ENCODE peak calls at places on chromosome 21, in nine cellular contexts. O is LoVo; E is stimulated activated CD4-positive, alpha-beta T cell treated with anti-CD3 and anti-CD28 coated beads, Interleukin-1b, Interleukin-23, amount 100 ng/mL, for 1 hour; M is activated CD4-positive, CD25-positive, alpha-beta regulatory T cell treated with anti-CD3 and anti-CD28 coated beads, Interleukin-2, amount 50 U/mL, for 72 hours; S is activated CD4-positive, alpha-beta T cell treated with anti-CD3 and anti-CD28 coated beads, Interleukin-2, amount 50 U/mL, for 4 hours; U is WTC11; V is H54; X is lung microvascular endothelial cell; J is naive thymus-derived CD8-positive, alpha-beta T cell. T is an unnamed sample.

GRCh38 chr21:19844334-19844733 is 1153.9 kb upstream of the NCAM2 start:
- DNase-seq in O (no peak), E (no peak), M (no peak), S (no peak), U (no peak), V (no peak), X (no peak), J (no peak), T (no peak)

GRCh38 chr21:41537356-41537755 is 29.4 kb upstream of the TMPRSS2 start:
- DNase-seq in O (no peak), E (no peak), M (no peak), S (no peak), U (no peak), V (no peak), X (no peak), J (no peak), T (no peak)

GRCh38 chr21:28283652-28284490 is 708.8 kb downstream of the LTN1 start:
- DNase-seq in O (no peak), E (no peak), M (no peak), S (no peak), U (no peak), V (no peak), X (peak), J (no peak), T (peak)

GRCh38 chr21:15289896-15290841 is 225.4 kb upstream of the NRIP1 start:
- DNase-seq in O (peak), E (no peak), M (no peak), S (no peak), U (peak), V (peak), X (peak), J (no peak), T (no peak)

GRCh38 chr21:46151261-46151988 is 4.0 kb downstream of the FTCD start:
- DNase-seq in O (no peak), E (no peak), M (peak), S (no peak), U (peak), V (no peak), X (no peak), J (no peak), T (no peak)

GRCh38 chr21:34367320-34367935 is 3.6 kb downstream of the KCNE2 start:
- DNase-seq in O (peak), E (no peak), M (no peak), S (peak), U (peak), V (peak), X (peak), J (peak), T (peak)

GRCh38 chr21:38768385-38769071 is 37.2 kb upstream of the ETS2 start:
- DNase-seq in O (no peak), E (no peak), M (peak), S (peak), U (no peak), V (peak), X (no peak), J (no peak), T (peak)

GRCh38 chr21:43289966-43290365 is 121.2 kb downstream of the CRYAA start:
- DNase-seq in O (no peak), E (no peak), M (no peak), S (no peak), U (no peak), V (no peak), X (no peak), J (no peak), T (no peak)

GRCh38 chr21:41701749-41702148 is 65.1 kb downstream of the RIPK4 start:
- DNase-seq in O (no peak), E (no peak), M (no peak), S (no peak), U (no peak), V (no peak), X (no peak), J (no peak), T (no peak)

GRCh38 chr21:31158789-31159581 is 120.7 kb upstream of the KRTAP19-8 start:
- DNase-seq in O (no peak), E (no peak), M (no peak), S (no peak), U (no peak), V (no peak), X (no peak), J (no peak), T (no peak)

GRCh38 chr21:21397464-21397863 is 399.3 kb downstream of the NCAM2 start:
- DNase-seq in O (no peak), E (no peak), M (no peak), S (no peak), U (no peak), V (no peak), X (no peak), J (no peak), T (no peak)

GRCh38 chr21:28601708-28602107 is 391.0 kb downstream of the LTN1 start:
- DNase-seq in O (no peak), E (no peak), M (no peak), S (no peak), U (no peak), V (no peak), X (no peak), J (no peak), T (peak)

GRCh38 chr21:24428539-24429186 is 1178.6 kb downstream of the MRPL39 start:
- DNase-seq in O (no peak), E (no peak), M (no peak), S (no peak), U (no peak), V (no peak), X (no peak), J (no peak), T (no peak)

GRCh38 chr21:44952116-44952928 is 12.5 kb downstream of the SLX9 start:
- DNase-seq in O (no peak), E (no peak), M (no peak), S (no peak), U (no peak), V (no peak), X (no peak), J (no peak), T (peak)

GRCh38 chr21:45987121-45987711 is 5.6 kb downstream of the COL6A1 start:
- DNase-seq in O (no peak), E (no peak), M (no peak), S (no peak), U (peak), V (no peak), X (no peak), J (no peak), T (no peak)

GRCh38 chr21:46150491-46151121 is 4.8 kb downstream of the FTCD start:
- DNase-seq in O (no peak), E (no peak), M (peak), S (no peak), U (peak), V (no peak), X (no peak), J (no peak), T (no peak)

GRCh38 chr21:44704636-44705001 is 6.8 kb downstream of the TSPEAR start:
- DNase-seq in O (no peak), E (no peak), M (no peak), S (no peak), U (peak), V (no peak), X (no peak), J (no peak), T (no peak)

GRCh38 chr21:37166733-37167132 is 93.7 kb downstream of the TTC3 start:
- DNase-seq in O (no peak), E (no peak), M (no peak), S (no peak), U (no peak), V (peak), X (peak), J (no peak), T (peak)

GRCh38 chr21:37338671-37339526 is 27.7 kb upstream of the DYRK1A start:
- DNase-seq in O (peak), E (no peak), M (no peak), S (no peak), U (no peak), V (peak), X (peak), J (no peak), T (peak)

GRCh38 chr21:44510508-44511218 is 29.3 kb downstream of the KRTAP10-1 start:
- DNase-seq in O (peak), E (peak), M (peak), S (peak), U (peak), V (peak), X (peak), J (peak), T (peak)

GRCh38 chr21:32806810-32807386 is 35.3 kb upstream of the PAXBP1 start:
- DNase-seq in O (no peak), E (no peak), M (no peak), S (no peak), U (no peak), V (no peak), X (no peak), J (no peak), T (no peak)

GRCh38 chr21:18661842-18662241 is 258.3 kb upstream of the TMPRSS15 start:
- DNase-seq in O (no peak), E (no peak), M (no peak), S (no peak), U (no peak), V (no peak), X (no peak), J (no peak), T (no peak)

GRCh38 chr21:45836268-45836655 is 145.3 kb upstream of the COL6A1 start:
- DNase-seq in O (no peak), E (no peak), M (no peak), S (no peak), U (no peak), V (no peak), X (no peak), J (no peak), T (peak)

GRCh38 chr21:31194510-31195293 is 149.4 kb downstream of the TIAM1 start:
- DNase-seq in O (no peak), E (no peak), M (no peak), S (no peak), U (no peak), V (no peak), X (no peak), J (no peak), T (no peak)

GRCh38 chr21:44742418-44743153 is 31.2 kb upstream of the TSPEAR start:
- DNase-seq in O (no peak), E (no peak), M (no peak), S (no peak), U (no peak), V (no peak), X (peak), J (no peak), T (peak)

GRCh38 chr21:22019766-22020165 is 1021.6 kb downstream of the NCAM2 start:
- DNase-seq in O (no peak), E (no peak), M (no peak), S (no peak), U (no peak), V (no peak), X (no peak), J (no peak), T (no peak)

GRCh38 chr21:27674037-27674436 is 707.1 kb upstream of the ADAMTS5 start:
- DNase-seq in O (no peak), E (no peak), M (no peak), S (no peak), U (no peak), V (no peak), X (no peak), J (no peak), T (peak)

GRCh38 chr21:14569868-14570267 is 23.8 kb upstream of the SAMSN1 start:
- DNase-seq in O (no peak), E (no peak), M (no peak), S (no peak), U (no peak), V (no peak), X (no peak), J (no peak), T (no peak)

GRCh38 chr21:30072496-30072895 is 94.1 kb downstream of the CLDN17 start:
- DNase-seq in O (no peak), E (no peak), M (no peak), S (no peak), U (peak), V (no peak), X (no peak), J (no peak), T (peak)

GRCh38 chr21:34668803-34669148 is at the start of gene CLIC6:
- DNase-seq in O (no peak), E (no peak), M (no peak), S (no peak), U (peak), V (no peak), X (no peak), J (no peak), T (no peak)